ENCODE peak calls at places on chromosomes 16 and 17, in seven cellular contexts. F is WERI-Rb-1, O is fibroblast of lung, G is IMR-90, V is GM12878, M is neural progenitor cell, K is hepatocyte. W is an unnamed sample.

GRCh38 chr16:21646721-21647561 is 5.5 kb downstream of the IGSF6 start:
- DNase-seq in F (no peak), O (no peak), G (no peak), V (peak), M (no peak), K (no peak), W (no peak)

GRCh38 chr16:85153656-85154091 is 41.4 kb upstream of the CIBAR2 start:
- DNase-seq in F (peak), O (no peak), G (no peak), V (no peak), M (no peak), K (no peak), W (no peak)

GRCh38 chr17:3914319-3914685 is 2.0 kb downstream of the P2RX1 start:
- DNase-seq in F (no peak), O (no peak), G (no peak), V (peak), M (no peak), K (no peak), W (no peak)

GRCh38 chr17:75352079-75352569 is 53.4 kb downstream of the GRB2 start:
- DNase-seq in F (peak), O (peak), G (no peak), V (no peak), M (peak), K (peak), W (no peak)

GRCh38 chr16:57657228-57657627 is 10.9 kb upstream of the ADGRG3 start:
- DNase-seq in F (no peak), O (no peak), G (no peak), V (no peak), M (no peak), K (no peak), W (no peak)

GRCh38 chr16:79278506-79278905 is 322.0 kb downstream of the MAF start:
- DNase-seq in F (no peak), O (no peak), G (no peak), V (no peak), M (no peak), K (no peak), W (no peak)

GRCh38 chr17:17729620-17730249 is 48.5 kb downstream of the RAI1 start:
- DNase-seq in F (peak), O (no peak), G (no peak), V (no peak), M (peak), K (peak), W (no peak)

GRCh38 chr17:38598536-38598935 is 7.2 kb downstream of the SRCIN1 start:
- DNase-seq in F (peak), O (peak), G (peak), V (no peak), M (peak), K (peak), W (peak)

GRCh38 chr17:58305626-58306025 is 23.0 kb downstream of the TSPOAP1 start:
- DNase-seq in F (no peak), O (no peak), G (no peak), V (no peak), M (no peak), K (no peak), W (no peak)

GRCh38 chr16:83915491-83915890 is 16.6 kb downstream of the MLYCD start:
- DNase-seq in F (no peak), O (no peak), G (no peak), V (no peak), M (no peak), K (no peak), W (no peak)

GRCh38 chr16:67182288-67182687 is 1.5 kb downstream of the MATCAP1 start:
- DNase-seq in F (no peak), O (no peak), G (peak), V (no peak), M (no peak), K (no peak), W (no peak)

GRCh38 chr16:55656695-55657092 is 906 bp downstream of the SLC6A2 start:
- DNase-seq in F (no peak), O (no peak), G (no peak), V (no peak), M (no peak), K (no peak), W (no peak)

GRCh38 chr16:5065813-5066212 is at the start of gene C16orf89:
- DNase-seq in F (no peak), O (no peak), G (no peak), V (no peak), M (no peak), K (no peak), W (no peak)

GRCh38 chr17:48240562-48241130 is 133.1 kb downstream of the SNX11 start:
- DNase-seq in F (no peak), O (peak), G (peak), V (no peak), M (no peak), K (no peak), W (no peak)

GRCh38 chr17:80955673-80956306 is 35.9 kb upstream of the CHMP6 start:
- DNase-seq in F (no peak), O (no peak), G (no peak), V (no peak), M (peak), K (no peak), W (no peak)
- TF ChIP-seq CTCF in F (peak), O (no peak), G (no peak), V (no peak), M (peak), K (no peak), W (no peak)

GRCh38 chr16:50501251-50501650 is 46.9 kb upstream of the NKD1 start:
- DNase-seq in F (no peak), O (no peak), G (no peak), V (no peak), M (no peak), K (no peak), W (no peak)
- H3K4me3 ChIP-seq in F (no peak), O (no peak), G (no peak), V (no peak), M (no peak), K (no peak), W (no peak)

GRCh38 chr16:14005335-14005734 is 65.8 kb upstream of the MRTFB start:
- DNase-seq in F (no peak), O (no peak), G (no peak), V (no peak), M (no peak), K (no peak), W (no peak)

GRCh38 chr16:14004031-14004718 is 66.9 kb upstream of the MRTFB start:
- DNase-seq in F (peak), O (no peak), G (no peak), V (no peak), M (no peak), K (no peak), W (no peak)

GRCh38 chr16:14004719-14005315 is 66.3 kb upstream of the MRTFB start:
- DNase-seq in F (no peak), O (no peak), G (no peak), V (no peak), M (no peak), K (no peak), W (no peak)

GRCh38 chr16:14011006-14011405 is 60.1 kb upstream of the MRTFB start:
- DNase-seq in F (no peak), O (no peak), G (no peak), V (no peak), M (no peak), K (no peak), W (no peak)

GRCh38 chr16:14007460-14007859 is 63.7 kb upstream of the MRTFB start:
- DNase-seq in F (no peak), O (peak), G (peak), V (peak), M (no peak), K (no peak), W (no peak)
- TF ChIP-seq CTCF in F (no peak), O (no peak), G (no peak), V (no peak), M (no peak), K (no peak), W (no peak)

GRCh38 chr16:13957197-13958078 is 37.5 kb downstream of the ERCC4 start:
- DNase-seq in F (no peak), O (peak), G (peak), V (peak), M (peak), K (peak), W (peak)
- H3K4me3 ChIP-seq in F (no peak), O (peak), G (peak), V (peak), M (no peak), K (no peak), W (no peak)

GRCh38 chr16:1428511-1428910 is 2.4 kb upstream of the PERCC1 start:
- DNase-seq in F (no peak), O (peak), G (no peak), V (no peak), M (peak), K (no peak), W (no peak)
- TF ChIP-seq CTCF in F (peak), O (peak), G (peak), V (peak), M (peak), K (peak), W (no peak)

DNA sequence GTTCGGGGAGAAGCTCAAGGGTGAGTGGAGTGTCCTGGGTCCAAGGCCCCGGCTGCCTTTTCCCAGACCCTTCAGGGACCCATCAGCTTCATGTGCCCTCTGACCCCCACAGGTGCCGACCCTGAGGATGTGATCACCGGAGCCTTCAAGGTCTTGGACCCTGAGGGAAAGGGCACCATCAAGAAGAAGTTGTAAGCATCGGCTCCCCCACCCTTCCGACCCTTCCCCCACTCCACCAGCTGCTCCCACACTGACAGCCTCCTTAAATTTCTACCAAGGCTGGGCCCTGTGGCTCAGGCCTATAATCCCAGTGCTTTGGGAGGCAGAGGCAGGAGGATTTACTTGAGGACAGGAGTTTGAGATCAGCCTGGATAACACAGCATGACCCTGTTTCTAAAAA is 1.9 kb downstream of the MYL11 start:
- DNase-seq in F (peak), O (no peak), G (no peak), V (no peak), M (no peak), K (no peak), W (no peak)
- H3K4me3 ChIP-seq in F (peak), O (no peak), G (no peak), V (no peak), M (no peak), K (no peak), W (no peak)

GRCh38 chr17:57174591-57174990 is 81.7 kb upstream of the MSI2 start:
- DNase-seq in F (no peak), O (no peak), G (no peak), V (peak), M (no peak), K (no peak), W (no peak)
- TF ChIP-seq CTCF in F (no peak), O (no peak), G (no peak), V (no peak), M (no peak), K (no peak), W (no peak)

DNA sequence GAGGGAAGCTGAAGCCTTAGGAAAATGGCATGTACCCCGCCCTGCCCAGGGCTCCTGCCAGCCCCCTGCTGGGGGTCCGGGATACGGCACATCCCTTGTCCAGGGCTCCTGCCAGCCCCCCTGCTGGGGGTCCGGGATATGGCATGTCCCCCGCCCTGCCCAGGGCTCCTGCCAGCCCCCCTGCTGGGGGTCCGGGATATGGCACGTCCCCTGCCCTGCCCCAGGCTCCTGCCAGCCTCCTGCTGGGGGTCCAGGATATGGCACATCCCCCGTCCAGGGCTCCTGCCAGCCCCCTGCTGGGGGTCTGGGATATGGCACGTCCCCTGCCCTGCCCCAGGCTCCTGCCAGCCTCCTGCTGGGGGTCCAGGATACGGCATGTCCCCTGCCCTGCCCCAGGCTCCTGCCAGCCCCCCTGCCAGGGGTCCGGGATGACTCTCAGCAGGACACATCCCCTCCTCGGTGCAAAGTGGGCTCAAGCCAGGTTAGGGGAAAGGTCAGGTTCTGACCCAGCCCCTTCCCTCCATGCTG is 43.2 kb downstream of the RPH3AL start:
- DNase-seq in F (peak), O (peak), G (no peak), V (no peak), M (peak), K (no peak), W (no peak)
- H3K4me3 ChIP-seq in F (no peak), O (no peak), G (no peak), V (no peak), M (no peak), K (no peak), W (no peak)